ENCODE peak calls at places on chromosome 21, in seven cellular contexts. E is astrocyte of the spinal cord; P is D341Med; I is choroid plexus epithelial cell; Y is progenitor cell of endocrine pancreas; H is body of pancreas; R is natural killer cell treated with Interleukin-12 subunit alpha and Interleukin-12 subunit beta and Interleukin-15 and Interleukin-18, amount 100 ng/mL, for 72 hours. S is an unnamed sample.

GRCh38 chr21:31282095-31282709 is 61.9 kb downstream of the TIAM1 start:
- DNase-seq in E (peak), P (no peak), I (peak), Y (no peak), H (no peak), R (no peak), S (peak)

GRCh38 chr21:34949045-34949444 is 100.1 kb downstream of the RUNX1 start:
- DNase-seq in E (no peak), P (no peak), I (no peak), Y (no peak), H (no peak), R (no peak), S (no peak)

GRCh38 chr21:34983680-34984086 is 65.4 kb downstream of the RUNX1 start:
- DNase-seq in E (peak), P (no peak), I (peak), Y (no peak), H (no peak), R (peak), S (peak)

GRCh38 chr21:34613679-34614442 is 1.1 kb downstream of the RCAN1 start:
- DNase-seq in E (no peak), P (no peak), I (peak), Y (no peak), H (peak), R (no peak), S (no peak)

GRCh38 chr21:32580949-32581348 is 4.4 kb downstream of the TCP10L start:
- DNase-seq in E (no peak), P (no peak), I (no peak), Y (no peak), H (no peak), R (no peak), S (no peak)

GRCh38 chr21:15445327-15445726 is 284.5 kb upstream of the USP25 start:
- DNase-seq in E (no peak), P (no peak), I (no peak), Y (no peak), H (no peak), R (no peak), S (no peak)

GRCh38 chr21:42299324-42300044 is 15.7 kb downstream of the TFF3 start:
- DNase-seq in E (no peak), P (no peak), I (no peak), Y (no peak), H (no peak), R (no peak), S (peak)

GRCh38 chr21:44778094-44778493 is 23.5 kb downstream of the UBE2G2 start:
- DNase-seq in E (no peak), P (no peak), I (no peak), Y (no peak), H (no peak), R (no peak), S (no peak)

GRCh38 chr21:27026501-27026900 is 59.6 kb upstream of the ADAMTS5 start:
- DNase-seq in E (no peak), P (no peak), I (peak), Y (no peak), H (no peak), R (no peak), S (no peak)

GRCh38 chr21:30233636-30234035 is 17.7 kb upstream of the CLDN8 start:
- DNase-seq in E (no peak), P (no peak), I (no peak), Y (no peak), H (no peak), R (no peak), S (no peak)

GRCh38 chr21:27108228-27108627 is 141.3 kb upstream of the ADAMTS5 start:
- DNase-seq in E (no peak), P (no peak), I (peak), Y (no peak), H (no peak), R (no peak), S (no peak)

GRCh38 chr21:39051561-39051949 is 131.7 kb downstream of the PSMG1 start:
- DNase-seq in E (no peak), P (no peak), I (no peak), Y (no peak), H (no peak), R (no peak), S (no peak)

GRCh38 chr21:42319851-42320602 is 4.8 kb upstream of the TFF3 start:
- DNase-seq in E (no peak), P (no peak), I (no peak), Y (no peak), H (peak), R (no peak), S (no peak)

GRCh38 chr21:38957575-38958340 is 152.0 kb downstream of the ETS2 start:
- DNase-seq in E (no peak), P (no peak), I (no peak), Y (no peak), H (no peak), R (peak), S (no peak)

GRCh38 chr21:28587748-28588147 is 404.9 kb downstream of the LTN1 start:
- DNase-seq in E (peak), P (no peak), I (no peak), Y (no peak), H (no peak), R (no peak), S (peak)

GRCh38 chr21:39444406-39445145 is 1.0 kb downstream of the LCA5L start:
- DNase-seq in E (peak), P (no peak), I (peak), Y (no peak), H (peak), R (no peak), S (peak)

GRCh38 chr21:43345046-43345745 is 81.7 kb downstream of the SIK1 start:
- DNase-seq in E (no peak), P (no peak), I (no peak), Y (no peak), H (no peak), R (no peak), S (no peak)

GRCh38 chr21:34336756-34337391 is 26.9 kb upstream of the KCNE2 start:
- DNase-seq in E (peak), P (no peak), I (peak), Y (no peak), H (no peak), R (no peak), S (peak)

GRCh38 chr21:42570841-42571387 is 57.3 kb downstream of the SLC37A1 start:
- DNase-seq in E (no peak), P (no peak), I (no peak), Y (peak), H (peak), R (no peak), S (no peak)

GRCh38 chr21:42281196-42281680 is 34.0 kb downstream of the TFF3 start:
- DNase-seq in E (no peak), P (no peak), I (no peak), Y (no peak), H (no peak), R (no peak), S (no peak)